ENCODE peak calls at places on chromosomes 4 and X, in six cellular contexts. T is GM12878, D is K562, N is HepG2, G is H1, Y is GM12891. H is an unnamed sample.

GRCh38 chr4:85717366-85717765 is 242.4 kb downstream of the ARHGAP24 start:
- DNase-seq in T (no peak), D (no peak), N (no peak), G (no peak), Y (no peak), H (no peak)

GRCh38 chr4:87356832-87357526 is 34.0 kb downstream of the HSD17B11 start:
- DNase-seq in T (no peak), D (no peak), N (no peak), G (no peak), Y (no peak), H (no peak)

GRCh38 chrX:35442421-35442820 is 355.7 kb upstream of the MAGEB16 start:
- DNase-seq in T (no peak), D (no peak), N (no peak), G (no peak), Y (no peak), H (no peak)

GRCh38 chr4:69057620-69058409 is 38.5 kb upstream of the UGT2B7 start:
- DNase-seq in T (no peak), D (no peak), N (peak; percentile 93), G (no peak), Y (no peak), H (no peak)

GRCh38 chr4:15451181-15451865 is 18.4 kb upstream of the CC2D2A start:
- DNase-seq in T (no peak), D (no peak), N (no peak), G (no peak), Y (no peak), H (no peak)

GRCh38 chrX:103554687-103555417 is 30.5 kb upstream of the TCEAL4 start:
- DNase-seq in T (no peak), D (peak; percentile 78), N (no peak), G (no peak), Y (peak; percentile 24), H (peak; percentile 3)

GRCh38 chrX:134600714-134601113 is 57.6 kb downstream of the PLAC1 start:
- DNase-seq in T (no peak), D (no peak), N (no peak), G (no peak), Y (no peak), H (no peak)

GRCh38 chrX:45009371-45010000 is 136.5 kb downstream of the KDM6A start:
- DNase-seq in T (no peak), D (no peak), N (no peak), G (no peak), Y (no peak), H (no peak)

GRCh38 chr4:71441186-71442169 is 102.7 kb downstream of the SLC4A4 start:
- DNase-seq in T (no peak), D (peak; percentile 65), N (no peak), G (no peak), Y (no peak), H (no peak)

GRCh38 chrX:10157032-10157341 is 212 bp downstream of the CLCN4 start:
- DNase-seq in T (no peak), D (no peak), N (no peak), G (no peak), Y (no peak), H (no peak)

GRCh38 chr4:138958519-138958918 is 57.1 kb upstream of the NOCT start:
- DNase-seq in T (no peak), D (no peak), N (no peak), G (no peak), Y (no peak), H (no peak)

GRCh38 chr4:145566086-145566708 is 53.0 kb upstream of the MMAA start:
- DNase-seq in T (no peak), D (no peak), N (no peak), G (no peak), Y (no peak), H (no peak)

GRCh38 chr4:2104556-2105345 is 45.6 kb downstream of the NAT8L start:
- DNase-seq in T (no peak), D (no peak), N (no peak), G (no peak), Y (no peak), H (no peak)

GRCh38 chr4:3785292-3785565 is 19.0 kb downstream of the ADRA2C start:
- DNase-seq in T (no peak), D (no peak), N (no peak), G (no peak), Y (no peak), H (no peak)

GRCh38 chrX:153692003-153692402 is 4.3 kb downstream of the SLC6A8 start:
- DNase-seq in T (no peak), D (no peak), N (no peak), G (no peak), Y (no peak), H (no peak)

GRCh38 chr4:11230888-11231287 is 197.8 kb downstream of the HS3ST1 start:
- DNase-seq in T (no peak), D (no peak), N (no peak), G (peak; percentile 31), Y (no peak), H (no peak)

GRCh38 chrX:6574762-6575161 is 39.8 kb upstream of the VCX3A start:
- DNase-seq in T (no peak), D (no peak), N (no peak), G (peak; percentile 3), Y (no peak), H (no peak)

GRCh38 chr4:87819281-87819919 is 13.4 kb upstream of the MEPE start:
- DNase-seq in T (no peak), D (peak; percentile 54), N (peak; percentile 9), G (no peak), Y (no peak), H (no peak)

GRCh38 chr4:1524761-1525160 is 118.5 kb upstream of the NKX1-1 start:
- DNase-seq in T (no peak), D (no peak), N (no peak), G (no peak), Y (no peak), H (no peak)

GRCh38 chr4:6777636-6778281 is 4.8 kb upstream of the KIAA0232 start:
- DNase-seq in T (no peak), D (peak; percentile 36), N (peak; percentile 58), G (no peak), Y (no peak), H (no peak)

GRCh38 chr4:6781113-6781512 is 1.4 kb upstream of the KIAA0232 start:
- DNase-seq in T (no peak), D (no peak), N (no peak), G (no peak), Y (no peak), H (no peak)

GRCh38 chr4:6781561-6781960 is 966 bp upstream of the KIAA0232 start:
- DNase-seq in T (no peak), D (no peak), N (no peak), G (no peak), Y (no peak), H (no peak)

GRCh38 chr4:6778435-6778834 is 4.1 kb upstream of the KIAA0232 start:
- DNase-seq in T (no peak), D (no peak), N (no peak), G (no peak), Y (no peak), H (no peak)

GRCh38 chr4:6779667-6780565 is 2.6 kb upstream of the KIAA0232 start:
- DNase-seq in T (no peak), D (peak; percentile 24), N (peak; percentile 62), G (peak; percentile 19), Y (no peak), H (no peak)
- TF ChIP-seq TAF1 in T (no peak), D (no peak), N (no peak), G (no peak), Y (no peak), H (no peak)

GRCh38 chr4:113760852-113761681 is 471 bp downstream of the CAMK2D start:
- DNase-seq in T (no peak), D (no peak), N (peak; percentile 74), G (no peak), Y (peak; percentile 28), H (peak; percentile 27)

GRCh38 chr4:113760094-113760851 is 1.3 kb downstream of the CAMK2D start:
- DNase-seq in T (no peak), D (no peak), N (no peak), G (no peak), Y (no peak), H (no peak)

GRCh38 chr4:113762061-113762850 is 718 bp upstream of the CAMK2D start:
- DNase-seq in T (peak; percentile 99), D (peak; percentile 77), N (peak; percentile 99), G (peak; percentile 97), Y (peak; percentile 47), H (peak; percentile 61)

GRCh38 chr4:113762851-113763172 is 1.3 kb upstream of the CAMK2D start:
- DNase-seq in T (no peak), D (no peak), N (no peak), G (no peak), Y (no peak), H (no peak)

DNA sequence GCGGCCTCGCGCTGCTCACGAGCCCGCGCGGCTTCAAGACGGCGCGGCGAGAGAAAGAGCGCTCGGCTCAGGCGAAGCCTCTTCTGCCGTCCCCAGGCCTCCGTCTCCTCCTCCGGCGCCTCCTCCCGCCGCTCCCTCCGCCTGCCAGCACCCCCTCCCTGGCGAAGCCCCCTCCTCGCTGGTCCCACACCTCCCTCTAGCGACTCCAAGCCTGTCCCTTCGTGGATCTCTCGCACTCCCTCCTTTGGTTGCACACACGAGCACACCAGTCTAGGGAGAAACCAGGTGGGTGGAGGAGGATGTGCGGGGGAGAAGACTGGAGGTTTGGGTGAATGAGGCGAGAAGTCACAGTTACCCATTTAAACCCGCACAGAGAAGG is at the start of gene CAMK2D:
- DNase-seq in T (peak; percentile 81), D (peak; percentile 2), N (peak; percentile 85), G (no peak), Y (peak; percentile 48), H (peak; percentile 39)
- TF ChIP-seq POLR2A in T (no peak), D (no peak), N (peak; percentile 67), G (no peak), Y (no peak), H (no peak)

DNA sequence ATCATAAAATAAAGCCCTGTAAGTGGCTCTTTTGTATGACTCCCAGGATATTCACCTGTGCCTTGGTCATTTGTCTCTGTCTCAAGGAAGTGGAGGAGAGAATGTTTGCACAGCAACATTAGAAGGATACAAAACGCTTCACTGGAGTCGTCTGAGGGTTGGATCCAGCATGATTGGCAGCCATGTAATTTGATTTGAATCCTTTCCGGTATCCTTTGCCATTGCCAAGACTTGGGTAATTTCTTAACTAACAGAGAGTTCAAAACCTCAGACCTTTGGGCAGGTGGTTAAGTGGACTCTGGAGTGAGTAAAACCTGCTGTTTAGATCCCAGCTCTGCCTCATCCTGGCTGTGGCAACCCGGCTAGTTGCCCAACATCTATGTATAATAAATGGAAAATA is 93.8 kb upstream of the RBPJ start:
- DNase-seq in T (no peak), D (no peak), N (no peak), G (no peak), Y (no peak), H (no peak)
- TF ChIP-seq TAF1 in T (no peak), D (no peak), N (no peak), G (no peak), Y (no peak), H (no peak)

DNA sequence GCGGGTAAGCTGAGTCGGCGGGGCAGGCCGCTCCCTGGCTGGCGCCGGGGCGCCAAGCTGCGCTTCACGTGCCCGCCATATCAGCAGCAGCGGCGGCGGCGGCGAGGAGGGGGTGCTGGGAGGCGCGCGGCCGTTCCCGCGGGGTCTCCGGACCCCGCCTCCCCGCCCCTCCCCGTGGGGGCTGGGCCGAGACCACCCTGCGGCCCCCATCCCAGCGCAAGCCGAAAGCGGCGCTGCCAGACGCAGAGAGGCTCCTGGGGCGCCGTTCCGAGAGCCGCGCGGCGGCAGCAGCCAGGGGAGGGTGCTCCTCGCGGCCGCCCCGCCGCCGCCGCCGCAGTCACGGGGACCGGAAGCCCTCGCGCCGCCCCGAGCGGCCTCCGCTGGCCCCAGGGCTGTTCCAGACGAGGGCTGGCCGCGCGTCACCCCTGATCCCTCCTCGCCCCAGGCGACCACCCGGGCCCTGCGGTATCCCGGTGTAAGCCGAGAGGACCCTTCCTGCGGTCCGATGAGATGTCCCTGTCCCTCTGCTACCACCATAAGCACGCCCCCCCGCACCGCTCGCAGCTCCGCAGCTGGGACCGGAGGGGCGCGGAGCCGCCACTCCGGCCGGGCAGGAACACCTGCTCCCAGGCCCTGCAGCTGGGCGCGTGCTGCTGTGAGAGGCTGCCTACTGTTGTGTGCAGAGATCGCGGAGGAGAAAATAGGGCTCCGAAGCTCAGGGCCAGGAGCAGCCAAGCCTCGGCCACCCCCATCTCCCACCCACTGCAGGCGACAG is 7.4 kb upstream of the BCOR start:
- DNase-seq in T (no peak), D (peak; percentile 62), N (no peak), G (no peak), Y (no peak), H (no peak)
- TF ChIP-seq POLR2A in T (peak; percentile 26), D (peak; percentile 66), N (no peak), G (no peak), Y (no peak), H (no peak)